ENCODE peak calls at places on chromosomes 4 and X, in four cellular contexts. L is choroid plexus epithelial cell, B is NCI-H82, I is cardiac fibroblast. A is an unnamed sample.
A peak's percentile ranks its signal among the peaks of the same experiment; 100 is the strongest.

GRCh38 chr4:68259191-68259590 is 13.7 kb upstream of the TMPRSS11B start:
- DNase-seq in L (no peak), B (no peak), I (no peak), A (no peak)

GRCh38 chrX:9253211-9253610 is 211.6 kb upstream of the TBL1X start:
- DNase-seq in L (no peak), B (no peak), I (no peak), A (no peak)

GRCh38 chr4:105140684-105141490 is 5.8 kb upstream of the TET2 start:
- DNase-seq in L (peak; percentile 52), B (peak; percentile 63), I (peak; percentile 43), A (peak; percentile 36)

GRCh38 chr4:24405356-24405755 is 179.0 kb downstream of the DHX15 start:
- DNase-seq in L (no peak), B (no peak), I (no peak), A (no peak)

GRCh38 chr4:41294445-41295062 is 37.8 kb downstream of the UCHL1 start:
- DNase-seq in L (no peak), B (peak; percentile 21), I (no peak), A (no peak)

GRCh38 chr4:127284236-127284635 is 348.5 kb upstream of the INTU start:
- DNase-seq in L (peak; percentile 1), B (no peak), I (peak; percentile 5), A (peak; percentile 7)

GRCh38 chrX:16797358-16797757 is 11.1 kb downstream of the TXLNG start:
- DNase-seq in L (no peak), B (no peak), I (peak; percentile 63), A (no peak)

GRCh38 chr4:151962138-151962845 is 201.5 kb upstream of the GATB start:
- DNase-seq in L (no peak), B (no peak), I (no peak), A (no peak)

GRCh38 chr4:177740563-177740962 is 298.3 kb upstream of the AGA start:
- DNase-seq in L (no peak), B (no peak), I (no peak), A (peak; percentile 3)

GRCh38 chrX:68098431-68098830 is 334.9 kb downstream of the OPHN1 start:
- DNase-seq in L (no peak), B (no peak), I (no peak), A (no peak)

GRCh38 chr4:110287130-110287529 is 88.7 kb upstream of the ELOVL6 start:
- DNase-seq in L (peak; percentile 88), B (no peak), I (peak; percentile 75), A (peak; percentile 76)

GRCh38 chr4:36332023-36332781 is 50.8 kb downstream of the DTHD1 start:
- DNase-seq in L (no peak), B (no peak), I (no peak), A (no peak)

GRCh38 chr4:97349468-97350186 is 793.6 kb downstream of the STPG2 start:
- DNase-seq in L (no peak), B (no peak), I (no peak), A (no peak)

GRCh38 chr4:110793381-110793801 is 170.5 kb upstream of the PITX2 start:
- DNase-seq in L (no peak), B (no peak), I (peak; percentile 14), A (peak; percentile 80)

GRCh38 chr4:71872767-71873422 is 89.0 kb upstream of the GC start:
- DNase-seq in L (no peak), B (no peak), I (no peak), A (no peak)

GRCh38 chrX:154350429-154351182 is 23.8 kb downstream of the FLNA start:
- DNase-seq in L (no peak), B (no peak), I (peak; percentile 1), A (no peak)

GRCh38 chrX:79081895-79082512 is 62.5 kb upstream of the GPR174 start:
- DNase-seq in L (peak; percentile 61), B (peak; percentile 40), I (peak; percentile 29), A (peak; percentile 14)

GRCh38 chr4:88008624-88009235 is 1.3 kb downstream of the PKD2 start:
- DNase-seq in L (peak; percentile 43), B (no peak), I (no peak), A (peak; percentile 45)

GRCh38 chr4:24394041-24394440 is 190.3 kb downstream of the DHX15 start:
- DNase-seq in L (no peak), B (no peak), I (no peak), A (no peak)

GRCh38 chr4:164779811-164780216 is 25.9 kb downstream of the SMIM31 start:
- DNase-seq in L (peak; percentile 72), B (peak; percentile 69), I (peak; percentile 65), A (peak; percentile 42)

GRCh38 chr4:114015444-114015899 is 36.0 kb upstream of the ARSJ start:
- DNase-seq in L (peak; percentile 96), B (no peak), I (peak; percentile 97), A (peak; percentile 96)

GRCh38 chr4:144962300-144962699 is 135.7 kb downstream of the ANAPC10 start:
- DNase-seq in L (no peak), B (no peak), I (no peak), A (no peak)

GRCh38 chr4:2962099-2962455 is 1.1 kb downstream of the NOP14 start:
- DNase-seq in L (no peak), B (peak; percentile 50), I (no peak), A (peak; percentile 13)